ENCODE peak calls at places on chromosomes 16 and 17, in four cellular contexts. O, V, P and Z are unnamed samples.

GRCh38 chr16:19876501-19877059 is 8.1 kb downstream of the GPRC5B start:
- DNase-seq in O (no peak), V (no peak), P (no peak), Z (no peak)

GRCh38 chr16:74862743-74863244 is 88.2 kb upstream of the FA2H start:
- DNase-seq in O (no peak), V (peak; percentile 64), P (peak; percentile 45), Z (peak; percentile 66)

GRCh38 chr16:2297506-2297860 is 29.6 kb upstream of the RNPS1 start:
- DNase-seq in O (no peak), V (no peak), P (no peak), Z (no peak)

GRCh38 chr17:83116783-83117555 is 37.6 kb downstream of the METRNL start:
- DNase-seq in O (no peak), V (no peak), P (no peak), Z (no peak)

GRCh38 chr16:56348168-56349085 is 76.9 kb downstream of the AMFR start:
- DNase-seq in O (no peak), V (no peak), P (no peak), Z (no peak)

GRCh38 chr16:83433201-83433600 is 374.6 kb upstream of the HSBP1 start:
- DNase-seq in O (no peak), V (no peak), P (no peak), Z (no peak)

GRCh38 chr16:354971-355441 is 2.5 kb upstream of the AXIN1 start:
- DNase-seq in O (no peak), V (no peak), P (no peak), Z (no peak)

GRCh38 chr17:49434821-49435581 is 20.3 kb upstream of the PHB1 start:
- DNase-seq in O (peak; percentile 87), V (peak; percentile 90), P (no peak), Z (peak; percentile 74)

GRCh38 chr16:21275529-21275928 is 2.6 kb downstream of the CRYM start:
- DNase-seq in O (no peak), V (no peak), P (no peak), Z (no peak)

GRCh38 chr16:16150117-16150877 is 73.0 kb downstream of the ABCC6 start:
- DNase-seq in O (no peak), V (no peak), P (no peak), Z (no peak)

GRCh38 chr16:85347213-85347591 is 234.9 kb upstream of the CIBAR2 start:
- DNase-seq in O (peak; percentile 77), V (peak; percentile 78), P (no peak), Z (peak; percentile 23)

GRCh38 chr16:73122604-73123386 is 74.9 kb upstream of the ZFHX3 start:
- DNase-seq in O (no peak), V (no peak), P (no peak), Z (no peak)

GRCh38 chr17:58189436-58190146 is 2.9 kb upstream of the EPX start:
- DNase-seq in O (no peak), V (peak; percentile 37), P (no peak), Z (no peak)

GRCh38 chr17:57735707-57736106 is 9.4 kb downstream of the CCDC182 start:
- DNase-seq in O (peak; percentile 50), V (peak; percentile 34), P (no peak), Z (peak; percentile 37)

GRCh38 chr16:53121043-53121442 is 66.3 kb downstream of the CHD9 start:
- DNase-seq in O (no peak), V (no peak), P (no peak), Z (no peak)

GRCh38 chr16:68992521-68992920 is 112.9 kb upstream of the HAS3 start:
- DNase-seq in O (no peak), V (no peak), P (no peak), Z (peak; percentile 70)

GRCh38 chr17:4903051-4903818 is at the start of gene CHRNE:
- DNase-seq in O (peak; percentile 91), V (peak; percentile 43), P (peak; percentile 37), Z (peak; percentile 80)

GRCh38 chr17:78528541-78528940 is 48.7 kb downstream of the DNAH17 start:
- DNase-seq in O (no peak), V (peak; percentile 54), P (no peak), Z (no peak)

GRCh38 chr17:66441012-66441703 is 138.7 kb downstream of the PRKCA start:
- DNase-seq in O (no peak), V (no peak), P (peak; percentile 44), Z (no peak)

GRCh38 chr17:83186226-83186625 is 106.8 kb downstream of the METRNL start:
- DNase-seq in O (peak; percentile 48), V (peak; percentile 46), P (no peak), Z (peak; percentile 31)

GRCh38 chr17:41254861-41255260 is 323 bp upstream of the KRTAP9-9 start:
- DNase-seq in O (no peak), V (no peak), P (no peak), Z (no peak)

GRCh38 chr17:18257747-18258355 is 687 bp downstream of the FLII start:
- DNase-seq in O (peak; percentile 69), V (peak; percentile 49), P (no peak), Z (peak; percentile 53)

GRCh38 chr16:71846443-71846842 is 667 bp downstream of the ATXN1L start:
- DNase-seq in O (peak; percentile 21), V (no peak), P (no peak), Z (no peak)

GRCh38 chr17:21510686-21511367 is 134.7 kb downstream of the KCNJ12 start:
- DNase-seq in O (no peak), V (no peak), P (no peak), Z (no peak)

GRCh38 chr17:28141783-28142182 is 99.3 kb downstream of the NLK start:
- DNase-seq in O (no peak), V (no peak), P (no peak), Z (no peak)

GRCh38 chr16:15807603-15808009 is 49.2 kb downstream of the MYH11 start:
- DNase-seq in O (peak; percentile 20), V (peak; percentile 53), P (no peak), Z (no peak)

GRCh38 chr17:37827905-37828304 is 83.0 kb upstream of the HNF1B start:
- DNase-seq in O (no peak), V (peak; percentile 20), P (no peak), Z (no peak)

GRCh38 chr17:74773871-74774286 is 2.3 kb downstream of the NAT9 start:
- DNase-seq in O (no peak), V (no peak), P (no peak), Z (peak; percentile 92)

GRCh38 chr16:85462405-85463227 is 150.5 kb upstream of the GSE1 start:
- DNase-seq in O (no peak), V (peak; percentile 95), P (no peak), Z (no peak)

GRCh38 chr17:67359960-67360817 is 6.2 kb downstream of the PSMD12 start:
- DNase-seq in O (no peak), V (peak; percentile 39), P (no peak), Z (no peak)

GRCh38 chr16:12704492-12705111 is 99.1 kb downstream of the CPPED1 start:
- DNase-seq in O (no peak), V (no peak), P (no peak), Z (no peak)

GRCh38 chr17:30808785-30809286 is 15.7 kb downstream of the CRLF3 start:
- DNase-seq in O (no peak), V (no peak), P (peak; percentile 91), Z (no peak)

GRCh38 chr17:47276868-47277267 is 23.2 kb downstream of the ITGB3 start:
- DNase-seq in O (peak; percentile 42), V (no peak), P (no peak), Z (peak; percentile 56)

GRCh38 chr16:83887088-83887487 is 11.8 kb upstream of the MLYCD start:
- DNase-seq in O (no peak), V (no peak), P (no peak), Z (no peak)

GRCh38 chr16:86389566-86390328 is 120.6 kb upstream of the FOXF1 start:
- DNase-seq in O (no peak), V (no peak), P (no peak), Z (no peak)

GRCh38 chr17:55281592-55282378 is 17.0 kb downstream of the HLF start:
- DNase-seq in O (no peak), V (no peak), P (no peak), Z (no peak)

GRCh38 chr16:23351360-23351759 is 49.3 kb downstream of the SCNN1B start:
- DNase-seq in O (no peak), V (no peak), P (no peak), Z (no peak)

GRCh38 chr17:35879748-35880654 is at the start of gene CCL5:
- DNase-seq in O (no peak), V (peak; percentile 51), P (peak; percentile 84), Z (no peak)

GRCh38 chr16:66954097-66954659 is 6.9 kb upstream of the CES3 start:
- DNase-seq in O (peak; percentile 85), V (peak; percentile 84), P (peak; percentile 45), Z (peak; percentile 85)
- TF ChIP-seq SP1 in O (no peak), V (no peak), P (no peak), Z (no peak)

DNA sequence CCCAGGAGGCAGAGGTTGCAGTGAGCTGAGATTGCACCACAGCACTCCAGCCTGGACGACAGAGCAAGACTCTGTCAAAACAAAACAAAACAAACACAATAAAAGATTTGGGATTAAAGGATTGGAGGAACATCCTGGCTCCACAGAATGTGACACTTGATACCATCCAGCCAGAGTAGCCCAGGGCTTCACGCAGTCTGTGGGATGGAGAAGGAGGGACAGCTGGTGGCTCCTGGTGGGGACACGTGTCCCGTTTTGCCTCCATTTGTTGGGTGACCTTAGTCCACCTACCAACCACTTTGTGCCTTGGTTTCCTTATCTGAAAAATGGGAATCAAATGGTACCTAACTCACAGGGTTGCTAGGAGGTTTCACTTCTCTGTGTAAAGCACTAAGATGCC is 12.4 kb upstream of the CYB561 start:
- DNase-seq in O (no peak), V (no peak), P (no peak), Z (no peak)
- TF ChIP-seq TCF7 in O (no peak), V (no peak), P (no peak), Z (no peak)

DNA sequence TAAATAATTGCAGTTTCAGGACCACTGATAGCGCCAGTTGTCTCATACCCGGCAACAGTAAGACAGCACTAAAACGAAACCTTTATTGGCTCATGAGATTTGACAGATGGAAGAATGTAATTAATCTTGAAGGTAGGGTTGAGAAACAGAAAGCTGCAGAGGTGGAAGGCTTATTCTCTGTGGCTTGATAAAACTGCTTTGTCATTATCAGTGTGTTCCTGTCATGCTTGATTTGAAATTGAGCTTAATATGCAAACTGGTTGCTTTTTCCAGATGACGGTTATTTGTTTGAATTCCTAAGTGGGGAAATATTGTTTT is 1.3 kb downstream of the ATP6V0A1 start:
- DNase-seq in O (no peak), V (peak; percentile 27), P (no peak), Z (no peak)
- TF ChIP-seq SP1 in O (no peak), V (no peak), P (no peak), Z (no peak)

DNA sequence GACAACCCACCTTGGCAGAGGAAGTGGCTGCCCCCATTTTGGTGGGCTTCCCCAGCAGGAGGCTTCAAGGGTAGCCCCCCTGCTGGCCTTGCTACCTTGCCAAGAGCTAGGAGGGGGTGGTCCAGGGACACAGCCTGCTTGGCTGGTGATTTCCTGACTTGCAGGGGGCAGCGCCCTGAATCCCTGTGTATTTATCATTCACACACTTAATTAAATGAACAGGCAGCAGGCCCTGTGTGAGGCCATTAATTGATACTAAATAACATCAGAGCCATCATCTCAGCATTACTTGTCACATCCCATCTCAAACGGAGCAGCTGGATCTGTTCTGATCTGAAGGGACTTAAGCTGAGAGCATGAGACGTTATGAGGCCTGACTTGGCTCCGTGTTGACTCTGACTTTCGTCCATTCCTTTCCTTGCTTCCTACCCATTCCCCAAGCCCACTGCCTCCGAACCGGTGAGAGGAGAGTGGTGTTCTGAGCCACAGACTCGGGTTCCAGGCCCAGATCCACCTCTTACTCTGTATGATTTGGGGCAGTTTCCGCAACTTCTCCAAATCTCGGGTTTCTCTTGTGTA is 33.6 kb downstream of the CACNA1G start:
- DNase-seq in O (no peak), V (no peak), P (no peak), Z (no peak)
- TF ChIP-seq TCF7 in O (no peak), V (no peak), P (no peak), Z (no peak)

GRCh38 chr17:10033982-10034381 is 128.9 kb upstream of the RCVRN start:
- DNase-seq in O (no peak), V (no peak), P (no peak), Z (no peak)
- TF ChIP-seq SP1 in O (no peak), V (no peak), P (no peak), Z (no peak)